ENCODE peak calls at places on chromosomes 1 and 21, in seven cellular contexts. W is sigmoid colon, N is IMR-90, D is transverse colon, T is right lobe of liver, X is spleen, K is upper lobe of left lung. M is an unnamed sample.

GRCh38 chr1:54287176-54287650 is 87.2 kb downstream of the MRPL37 start:
- DNase-seq in W (peak; percentile 93), N (peak; percentile 55), D (peak; percentile 86), T (peak; percentile 53), X (peak; percentile 82), K (peak; percentile 78), M (peak; percentile 74)

GRCh38 chr1:2559509-2560298 is 3.5 kb downstream of the TNFRSF14 start:
- DNase-seq in W (no peak), N (no peak), D (no peak), T (peak; percentile 46), X (no peak), K (no peak), M (no peak)

GRCh38 chr1:2802421-2802961 is 998 bp upstream of the TTC34 start:
- DNase-seq in W (peak; percentile 46), N (no peak), D (no peak), T (no peak), X (peak; percentile 53), K (no peak), M (no peak)

GRCh38 chr21:42525228-42525604 is 11.6 kb downstream of the SLC37A1 start:
- DNase-seq in W (peak; percentile 69), N (peak; percentile 15), D (no peak), T (no peak), X (no peak), K (no peak), M (no peak)

GRCh38 chr21:44085491-44086321 is 21.5 kb upstream of the PWP2 start:
- DNase-seq in W (no peak), N (no peak), D (no peak), T (no peak), X (no peak), K (no peak), M (no peak)

GRCh38 chr21:21457077-21457476 is 458.9 kb downstream of the NCAM2 start:
- DNase-seq in W (no peak), N (no peak), D (no peak), T (no peak), X (no peak), K (no peak), M (no peak)

GRCh38 chr1:180881806-180882509 is 30.7 kb upstream of the KIAA1614 start:
- DNase-seq in W (no peak), N (peak; percentile 67), D (no peak), T (no peak), X (no peak), K (no peak), M (no peak)

GRCh38 chr1:55604194-55604593 is 389.0 kb upstream of the USP24 start:
- DNase-seq in W (no peak), N (no peak), D (no peak), T (no peak), X (no peak), K (no peak), M (no peak)

GRCh38 chr1:145893306-145894055 is 7.8 kb upstream of the ANKRD35 start:
- DNase-seq in W (no peak), N (no peak), D (no peak), T (no peak), X (no peak), K (no peak), M (no peak)

GRCh38 chr1:198497326-198498220 is 42.9 kb downstream of the ATP6V1G3 start:
- DNase-seq in W (no peak), N (peak; percentile 80), D (no peak), T (no peak), X (peak; percentile 64), K (peak; percentile 42), M (no peak)

GRCh38 chr1:152752225-152752624 is 5.6 kb upstream of the KPRP start:
- DNase-seq in W (no peak), N (peak; percentile 70), D (no peak), T (no peak), X (no peak), K (no peak), M (no peak)

GRCh38 chr1:107531065-107531908 is 390.4 kb downstream of the NTNG1 start:
- DNase-seq in W (no peak), N (no peak), D (no peak), T (no peak), X (no peak), K (no peak), M (no peak)

GRCh38 chr1:245247791-245248789 is 93.3 kb downstream of the KIF26B start:
- DNase-seq in W (no peak), N (no peak), D (no peak), T (no peak), X (no peak), K (no peak), M (no peak)

GRCh38 chr1:216221260-216221700 is 202.0 kb downstream of the USH2A start:
- DNase-seq in W (no peak), N (peak; percentile 86), D (peak; percentile 10), T (peak; percentile 60), X (no peak), K (no peak), M (no peak)

GRCh38 chr1:244112646-244113045 is 61.6 kb downstream of the ZBTB18 start:
- DNase-seq in W (no peak), N (peak; percentile 57), D (no peak), T (no peak), X (no peak), K (no peak), M (no peak)

GRCh38 chr1:1325288-1326074 is 879 bp downstream of the CPTP start:
- DNase-seq in W (peak; percentile 79), N (no peak), D (peak; percentile 63), T (peak; percentile 93), X (no peak), K (peak; percentile 66), M (no peak)

GRCh38 chr1:165865941-165866340 is 38.5 kb downstream of the UCK2 start:
- DNase-seq in W (no peak), N (no peak), D (no peak), T (no peak), X (no peak), K (no peak), M (no peak)

GRCh38 chr1:76425843-76426145 is 351.2 kb downstream of the ST6GALNAC3 start:
- DNase-seq in W (no peak), N (peak; percentile 88), D (no peak), T (no peak), X (no peak), K (no peak), M (no peak)

GRCh38 chr21:44996096-44996495 is 56.3 kb downstream of the SLX9 start:
- DNase-seq in W (peak; percentile 58), N (no peak), D (no peak), T (no peak), X (no peak), K (no peak), M (no peak)

GRCh38 chr1:109300650-109301151 is 6.1 kb downstream of the MYBPHL start:
- DNase-seq in W (no peak), N (no peak), D (no peak), T (no peak), X (no peak), K (no peak), M (no peak)

GRCh38 chr1:59367269-59368006 is 70.5 kb downstream of the FGGY start:
- DNase-seq in W (peak; percentile 87), N (peak; percentile 94), D (peak; percentile 39), T (no peak), X (no peak), K (peak; percentile 47), M (peak; percentile 68)
- TF ChIP-seq POLR2A in W (no peak), N (no peak), D (peak; percentile 16), T (no peak), X (no peak), K (no peak), M (no peak)

GRCh38 chr1:156282143-156282478 is 514 bp downstream of the SMG5 start:
- DNase-seq in W (no peak), N (no peak), D (no peak), T (no peak), X (no peak), K (no peak), M (no peak)

GRCh38 chr1:156279837-156280236 is 2.8 kb downstream of the SMG5 start:
- DNase-seq in W (no peak), N (no peak), D (no peak), T (no peak), X (no peak), K (no peak), M (no peak)

GRCh38 chr1:156282479-156283222 is at the start of gene SMG5:
- DNase-seq in W (peak; percentile 99), N (peak; percentile 99), D (peak; percentile 97), T (peak; percentile 98), X (peak; percentile 98), K (peak; percentile 98), M (peak; percentile 91)

GRCh38 chr1:156284112-156284511 is at the start of gene TMEM79:
- DNase-seq in W (no peak), N (no peak), D (peak; percentile 40), T (no peak), X (peak; percentile 9), K (no peak), M (no peak)

GRCh38 chr1:156281281-156282142 is 1.1 kb downstream of the SMG5 start:
- DNase-seq in W (no peak), N (peak; percentile 55), D (no peak), T (no peak), X (no peak), K (peak; percentile 33), M (no peak)
- TF ChIP-seq POLR2A in W (no peak), N (peak; percentile 52), D (no peak), T (no peak), X (no peak), K (no peak), M (no peak)

DNA sequence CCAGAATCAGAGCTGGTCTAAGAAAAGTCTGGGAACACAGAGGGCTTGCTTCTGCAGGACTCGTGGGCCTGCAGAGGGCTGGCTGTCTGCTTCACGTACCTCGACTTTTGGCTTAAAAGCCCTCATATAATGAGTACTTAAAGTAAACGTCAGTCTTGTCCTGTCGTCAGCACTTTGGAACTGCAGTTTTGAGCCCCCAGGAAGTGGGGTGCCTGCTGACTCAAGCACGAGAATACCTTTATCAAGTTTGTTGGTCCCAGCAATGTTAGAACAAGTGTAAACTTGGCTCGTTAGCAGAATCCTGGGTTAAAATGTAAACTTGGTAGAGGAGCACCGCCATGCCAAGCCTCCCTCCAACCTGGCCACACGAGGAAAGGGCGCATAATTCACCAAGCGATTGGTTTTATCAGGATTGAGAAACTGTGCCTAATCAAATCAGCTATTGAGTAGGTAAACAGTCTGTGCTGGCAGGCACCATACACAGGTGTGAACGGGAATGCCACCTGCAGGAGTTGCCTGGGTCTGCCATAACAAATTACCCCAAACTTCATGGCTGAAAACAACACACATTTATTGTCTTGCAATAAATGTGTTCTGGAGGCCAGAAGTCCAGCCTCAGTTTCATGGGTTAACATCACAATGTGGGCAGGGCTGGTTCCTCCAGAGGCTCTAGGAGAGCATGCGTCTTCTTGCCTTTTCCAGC is 45.0 kb upstream of the FHAD1 start:
- DNase-seq in W (no peak), N (no peak), D (peak; percentile 76), T (peak; percentile 59), X (no peak), K (no peak), M (no peak)
- TF ChIP-seq POLR2A in W (no peak), N (no peak), D (no peak), T (no peak), X (no peak), K (no peak), M (no peak)

DNA sequence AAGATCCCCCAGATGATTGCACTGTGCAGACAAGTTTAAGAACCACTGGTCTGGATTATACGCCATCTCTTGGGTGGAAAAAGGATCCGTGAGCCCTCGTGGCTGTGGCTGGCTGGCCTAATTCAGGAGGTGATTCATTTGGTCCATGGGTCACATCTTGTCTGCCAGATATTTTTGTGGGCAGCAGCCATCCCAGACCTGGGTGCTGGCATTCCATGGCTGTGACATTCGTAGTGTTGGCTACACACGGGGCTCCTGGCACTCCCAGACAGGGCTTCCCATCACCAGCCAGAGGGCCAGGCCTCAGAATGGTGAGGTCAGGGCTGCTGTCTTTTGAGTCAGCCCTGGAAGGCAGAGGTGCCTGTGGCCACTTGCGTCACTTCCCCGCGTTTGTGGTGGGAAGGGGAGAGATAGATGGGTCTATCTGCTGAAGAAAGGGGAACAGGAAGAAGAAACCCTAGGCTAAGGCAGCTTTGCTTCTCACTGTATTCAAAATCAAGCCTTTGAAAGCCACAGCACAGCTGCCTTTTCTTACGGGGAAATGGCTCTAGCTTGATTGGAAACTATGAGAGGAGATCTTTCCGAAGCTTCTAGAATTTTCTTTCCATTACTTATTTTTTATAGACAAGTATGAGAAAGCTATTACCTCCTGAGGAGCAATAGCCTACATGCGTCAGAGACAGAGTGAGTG is 32.4 kb downstream of the EIF2D start:
- DNase-seq in W (peak; percentile 85), N (peak; percentile 22), D (peak; percentile 86), T (peak; percentile 75), X (peak; percentile 98), K (peak; percentile 92), M (peak; percentile 49)
- TF ChIP-seq POLR2A in W (no peak), N (no peak), D (peak; percentile 17), T (peak; percentile 23), X (no peak), K (no peak), M (peak; percentile 28)